ENCODE peak calls at places on chromosome 3, in six cellular contexts. Y, M, W, L, F and O are unnamed samples.

GRCh38 chr3:14277557-14277956 is 98.9 kb downstream of the LSM3 start:
- DNase-seq in Y (no peak), L (no peak), M (no peak), F (no peak), W (no peak), O (no peak)

GRCh38 chr3:44323341-44323955 is 15.1 kb upstream of the TCAIM start:
- DNase-seq in M (peak), L (peak), F (peak), Y (peak), W (peak), O (no peak)

GRCh38 chr3:123028233-123028828 is 768 bp upstream of the SEMA5B start:
- DNase-seq in L (peak), W (peak), F (no peak), M (peak), Y (peak), O (no peak)

GRCh38 chr3:89851974-89852621 is 744.7 kb downstream of the EPHA3 start:
- DNase-seq in M (peak), Y (no peak), L (no peak), W (peak), F (peak), O (no peak)

GRCh38 chr3:181901626-181902025 is 189.9 kb downstream of the SOX2 start:
- DNase-seq in M (peak), W (no peak), Y (no peak), L (no peak), F (no peak), O (no peak)

GRCh38 chr3:138202945-138203701 is 16.0 kb downstream of the ARMC8 start:
- DNase-seq in Y (no peak), M (no peak), L (no peak), W (no peak), F (no peak), O (no peak)

GRCh38 chr3:58639001-58639400 is 27.6 kb downstream of the FAM3D start:
- DNase-seq in M (peak), W (no peak), F (no peak), L (no peak), Y (no peak), O (no peak)

GRCh38 chr3:122660575-122660974 is 20.1 kb upstream of the PARP14 start:
- DNase-seq in W (no peak), Y (no peak), M (no peak), L (no peak), F (no peak), O (no peak)

GRCh38 chr3:126971891-126972351 is 11.0 kb upstream of the PLXNA1 start:
- DNase-seq in W (peak), L (no peak), M (peak), Y (peak), F (no peak), O (no peak)

GRCh38 chr3:177141899-177142651 is 55.2 kb downstream of the TBL1XR1 start:
- DNase-seq in W (no peak), L (no peak), F (no peak), M (no peak), Y (no peak), O (no peak)

GRCh38 chr3:105495021-105495420 is 128.3 kb downstream of the ALCAM start:
- DNase-seq in Y (no peak), L (no peak), F (no peak), M (peak), W (no peak), O (no peak)

GRCh38 chr3:39156421-39156820 is 3.0 kb upstream of the CSRNP1 start:
- DNase-seq in M (no peak), Y (no peak), W (no peak), L (no peak), F (no peak), O (no peak)

GRCh38 chr3:33377931-33378330 is 62.3 kb downstream of the UBP1 start:
- DNase-seq in F (no peak), L (no peak), M (no peak), Y (no peak), W (no peak), O (no peak)

GRCh38 chr3:178498866-178499265 is 37.4 kb upstream of the KCNMB2 start:
- DNase-seq in W (no peak), Y (no peak), M (no peak), L (no peak), F (no peak), O (no peak)

GRCh38 chr3:70519005-70519404 is 206.6 kb upstream of the MDFIC2 start:
- DNase-seq in F (no peak), L (no peak), Y (no peak), M (no peak), W (no peak), O (no peak)

GRCh38 chr3:70519913-70520659 is 207.6 kb upstream of the MDFIC2 start:
- DNase-seq in M (peak), Y (no peak), W (no peak), L (no peak), F (no peak), O (no peak)

DNA sequence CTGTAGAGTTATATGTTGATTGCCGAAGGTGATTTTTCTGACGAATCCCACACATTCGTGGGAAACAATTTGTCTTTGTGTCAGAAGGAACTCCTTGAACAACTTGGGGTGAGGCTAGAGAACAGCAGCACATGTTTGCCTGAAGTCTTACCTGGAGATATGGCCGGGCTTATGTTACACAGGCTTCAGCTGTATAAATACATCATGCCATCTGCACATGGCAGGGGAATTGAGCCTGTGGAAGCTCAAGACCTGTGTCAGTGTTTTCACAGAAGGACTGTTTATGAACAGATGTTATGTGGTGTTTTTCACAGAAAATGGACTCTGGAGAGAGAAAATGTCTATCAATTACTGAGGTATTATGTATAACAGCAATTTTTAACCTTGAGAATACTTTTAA is 203.6 kb upstream of the MDFIC2 start:
- DNase-seq in F (no peak), Y (no peak), L (no peak), W (no peak), M (no peak), O (no peak)
- TF ChIP-seq CTCF in F (no peak), Y (no peak), L (no peak), W (no peak), M (no peak), O (no peak)

DNA sequence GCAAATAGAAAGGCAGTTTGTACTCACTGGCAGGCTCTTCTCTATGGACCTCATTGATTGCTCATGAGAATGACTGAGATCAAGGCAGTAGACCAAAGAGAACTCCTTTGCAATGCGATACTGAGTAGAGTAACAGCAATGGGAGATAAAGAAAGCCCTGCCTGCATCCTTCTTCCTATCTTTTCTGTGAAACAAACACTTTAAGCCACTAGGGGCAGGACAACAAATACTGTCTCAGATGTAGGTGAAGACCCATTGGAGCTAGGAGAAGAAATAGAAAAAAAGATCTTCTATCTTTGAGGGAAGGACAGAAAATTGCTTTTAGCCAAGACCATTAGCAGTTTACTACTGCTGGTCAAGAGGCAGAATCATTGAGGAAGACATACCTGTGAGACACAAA is 117.6 kb upstream of the IGSF10 start:
- DNase-seq in W (no peak), Y (no peak), F (no peak), L (no peak), M (no peak), O (no peak)
- TF ChIP-seq CTCF in W (peak), Y (no peak), F (no peak), L (no peak), M (no peak), O (no peak)

GRCh38 chr3:190124067-190124466 is 3.4 kb upstream of the P3H2 start:
- DNase-seq in F (no peak), W (no peak), L (no peak), M (no peak), Y (no peak), O (no peak)

GRCh38 chr3:190122198-190122771 is 1.6 kb upstream of the P3H2 start:
- DNase-seq in L (no peak), M (peak), Y (no peak), W (no peak), F (no peak), O (no peak)

GRCh38 chr3:190119734-190120133 is 963 bp downstream of the P3H2 start:
- DNase-seq in Y (no peak), M (no peak), F (no peak), L (no peak), W (no peak), O (no peak)

GRCh38 chr3:190120161-190121060 is at the start of gene P3H2:
- DNase-seq in Y (peak), M (peak), F (peak), L (peak), W (peak), O (peak)

GRCh38 chr3:190121061-190121765 is 516 bp upstream of the P3H2 start:
- DNase-seq in F (no peak), W (no peak), L (no peak), Y (no peak), M (no peak), O (no peak)
- TF ChIP-seq CTCF in F (no peak), W (no peak), L (no peak), Y (no peak), M (no peak), O (no peak)

DNA sequence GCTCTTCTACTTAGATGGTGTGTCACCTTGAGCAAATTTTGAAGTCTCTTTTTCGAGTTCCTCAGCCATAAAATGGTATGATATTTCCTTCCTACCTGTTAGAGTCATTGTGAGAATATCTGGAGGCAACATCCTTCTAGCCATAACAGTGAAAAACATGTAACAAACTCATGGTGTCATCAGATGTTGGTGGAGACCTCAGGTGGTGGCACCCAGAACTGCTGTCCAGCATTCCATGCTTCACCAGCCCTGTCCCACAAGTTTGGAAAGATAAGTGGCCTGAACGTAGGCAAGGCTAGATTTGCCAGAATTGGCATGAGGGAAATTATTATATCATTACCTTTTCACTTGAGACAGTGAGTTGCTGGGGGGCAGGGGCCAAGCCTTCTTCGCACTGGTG is 30.4 kb downstream of the GASK1A start:
- DNase-seq in M (no peak), Y (no peak), W (no peak), L (no peak), F (no peak), O (no peak)
- TF ChIP-seq CTCF in M (no peak), Y (no peak), W (no peak), L (no peak), F (peak), O (no peak)

DNA sequence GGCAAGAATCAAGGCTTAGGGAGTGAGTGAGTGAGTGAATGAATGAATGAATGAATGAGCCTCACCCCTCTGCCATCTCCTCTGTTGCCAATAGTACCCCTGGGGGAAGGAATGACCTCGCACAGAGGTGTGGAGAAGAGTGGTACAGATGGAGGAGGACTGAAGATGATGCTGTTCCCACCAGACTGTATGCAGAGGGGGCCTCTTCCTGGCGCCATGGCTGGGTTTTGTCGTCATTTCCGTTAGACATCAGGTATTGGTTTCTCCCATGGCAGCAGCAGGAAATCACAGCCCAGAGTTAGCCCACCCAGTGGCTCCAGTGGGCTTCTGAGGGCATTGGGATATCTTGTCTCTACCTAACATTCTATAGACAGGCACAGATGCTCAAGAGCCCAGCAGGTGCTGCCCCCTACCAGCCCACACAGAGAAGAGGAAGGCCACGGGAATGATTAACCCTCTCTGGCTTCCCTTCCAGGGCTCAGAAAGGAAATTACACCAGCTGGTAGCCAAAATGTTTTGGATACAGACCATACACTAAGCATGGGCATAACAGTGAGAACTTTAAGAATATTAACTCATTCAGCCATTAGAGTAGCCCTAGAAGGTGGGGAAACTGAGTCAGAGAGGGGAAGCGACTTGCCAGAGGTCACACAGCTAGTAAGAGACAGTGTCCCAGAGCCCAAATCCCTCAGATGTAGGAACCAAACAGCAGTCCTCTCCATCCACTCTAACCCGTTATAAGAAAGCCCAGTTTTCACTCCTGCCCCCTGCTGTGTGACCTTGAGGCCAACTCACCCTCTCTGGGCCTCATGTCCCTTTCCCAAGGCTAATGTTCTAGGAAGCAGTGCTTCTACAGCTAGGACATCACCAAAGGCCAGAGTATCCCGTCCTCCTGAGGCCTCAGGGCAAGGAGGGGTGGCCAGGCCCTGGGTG is 109.6 kb upstream of the SLC6A11 start:
- DNase-seq in W (no peak), M (no peak), Y (no peak), F (no peak), L (no peak), O (no peak)
- TF ChIP-seq CTCF in W (no peak), M (no peak), Y (no peak), F (peak), L (no peak), O (no peak)

GRCh38 chr3:31509147-31509728 is 23.5 kb upstream of the STT3B start:
- DNase-seq in F (no peak), L (no peak), M (no peak), W (no peak), Y (no peak), O (no peak)
- TF ChIP-seq CTCF in F (no peak), L (no peak), M (no peak), W (no peak), Y (no peak), O (no peak)

DNA sequence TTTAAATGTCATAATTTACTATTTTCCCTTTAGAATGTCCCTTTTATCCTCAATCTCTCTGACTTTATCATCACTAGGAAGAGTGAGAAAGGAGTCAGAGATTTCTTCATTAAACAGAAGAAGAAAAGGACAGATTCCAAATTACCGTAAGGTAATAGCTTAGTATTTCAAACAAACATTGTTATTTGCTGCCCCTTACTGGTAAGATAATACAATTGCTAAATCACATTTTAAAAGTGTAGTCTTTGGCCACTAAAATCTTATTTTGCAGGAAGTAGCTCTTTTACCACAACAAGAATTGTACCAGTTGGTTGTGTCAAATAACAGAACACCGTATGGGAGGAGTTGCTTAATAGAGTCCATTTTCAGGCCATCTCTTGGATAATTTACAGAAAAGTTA is 53.7 kb downstream of the CGGBP1 start:
- DNase-seq in W (no peak), F (no peak), M (peak), L (no peak), Y (no peak), O (no peak)
- TF ChIP-seq CTCF in W (peak), F (peak), M (peak), L (peak), Y (no peak), O (peak)

GRCh38 chr3:46661776-46662766 is 31.4 kb downstream of the ALS2CL start:
- DNase-seq in L (no peak), F (peak), M (no peak), W (no peak), Y (peak), O (peak)

GRCh38 chr3:46664188-46664970 is 29.1 kb downstream of the ALS2CL start:
- DNase-seq in M (no peak), L (no peak), F (peak), W (no peak), Y (peak), O (no peak)

GRCh38 chr3:46664971-46665762 is 28.3 kb downstream of the ALS2CL start:
- DNase-seq in W (no peak), F (no peak), Y (no peak), M (no peak), L (no peak), O (no peak)

GRCh38 chr3:46662771-46663551 is 30.5 kb downstream of the ALS2CL start:
- DNase-seq in M (peak), Y (peak), F (no peak), L (no peak), W (no peak), O (no peak)

GRCh38 chr3:46663611-46664135 is 29.8 kb downstream of the ALS2CL start:
- DNase-seq in F (peak), Y (peak), M (peak), W (no peak), L (no peak), O (no peak)
- TF ChIP-seq CTCF in F (no peak), Y (no peak), M (no peak), W (no peak), L (no peak), O (peak)

DNA sequence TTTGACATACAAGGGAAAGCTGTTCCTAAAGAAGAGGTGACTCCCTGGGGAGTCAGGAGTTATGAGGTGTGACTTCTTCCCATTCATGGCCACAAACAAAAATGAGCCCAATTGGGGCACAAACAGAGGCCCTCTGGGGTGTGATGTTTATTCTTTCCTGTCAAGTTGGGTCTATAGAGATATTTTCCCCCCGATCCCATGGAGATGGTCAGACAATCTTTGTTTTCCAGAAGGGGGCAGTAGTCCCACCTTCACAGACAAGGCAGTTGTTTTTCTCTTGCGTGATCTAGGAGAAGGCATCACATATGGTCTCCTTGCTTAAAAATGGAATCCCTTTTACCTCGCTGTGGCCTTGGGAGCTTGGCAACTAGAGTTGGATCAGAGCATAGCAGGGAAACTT is 110.3 kb downstream of the MFSD1 start:
- DNase-seq in M (no peak), W (no peak), F (no peak), L (no peak), Y (no peak), O (no peak)
- TF ChIP-seq CTCF in M (peak), W (peak), F (peak), L (no peak), Y (no peak), O (no peak)

DNA sequence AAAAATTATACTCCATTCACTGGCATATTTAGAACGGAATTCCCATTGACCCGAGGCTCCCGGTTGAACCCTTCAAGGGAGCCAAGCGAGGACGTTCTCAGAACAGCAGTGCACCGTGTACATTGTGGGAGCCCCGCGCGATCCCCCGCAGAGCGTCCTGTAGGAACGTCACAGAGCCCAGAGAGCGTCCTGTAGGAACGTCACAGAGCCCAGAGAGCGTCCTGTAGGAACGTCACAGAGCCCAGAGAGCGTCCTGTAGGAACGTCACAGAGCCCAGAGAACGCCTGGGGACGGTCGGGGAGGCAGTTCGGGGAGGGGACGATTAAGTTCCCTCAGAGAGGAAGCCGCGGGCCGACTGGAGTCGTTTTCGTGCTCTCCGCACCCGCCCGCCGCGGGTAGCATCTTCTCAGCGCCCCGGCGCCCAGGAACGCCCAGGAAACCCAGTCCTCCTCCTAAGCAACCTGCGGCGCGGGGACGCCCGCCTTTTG is 506 bp upstream of the ATP1B3 start:
- DNase-seq in L (no peak), W (peak), F (peak), M (peak), Y (peak), O (peak)
- TF ChIP-seq CTCF in L (no peak), W (no peak), F (no peak), M (no peak), Y (no peak), O (no peak)